ENCODE peak calls at places on chromosomes 16 and 17, in eight cellular contexts. E is tibial nerve, N is left lung, Z is hepatocyte, L is cardiac muscle cell, T is adrenal gland, A is MM.1S, C is psoas muscle. W is an unnamed sample.

GRCh38 chr17:77811521-77811920 is 147.0 kb upstream of the TNRC6C start:
- DNase-seq in E (no peak), N (peak; percentile 60), Z (no peak), L (no peak), T (no peak), A (no peak), C (no peak), W (no peak)

GRCh38 chr17:48510761-48511604 is 19.8 kb downstream of the HOXB1 start:
- DNase-seq in E (no peak), N (no peak), Z (no peak), L (no peak), T (no peak), A (peak; percentile 83), C (no peak), W (peak; percentile 59)

GRCh38 chr16:10597184-10597583 is 16.8 kb upstream of the EMP2 start:
- DNase-seq in E (no peak), N (no peak), Z (no peak), L (no peak), T (no peak), A (no peak), C (no peak), W (peak; percentile 12)

GRCh38 chr16:54931757-54932660 is 1.3 kb downstream of the IRX5 start:
- DNase-seq in E (no peak), N (no peak), Z (no peak), L (peak; percentile 35), T (no peak), A (no peak), C (no peak), W (no peak)

GRCh38 chr17:43338886-43339516 is 59.8 kb upstream of the ARL4D start:
- DNase-seq in E (peak; percentile 79), N (peak; percentile 66), Z (peak; percentile 64), L (peak; percentile 68), T (peak; percentile 88), A (peak; percentile 61), C (peak; percentile 79), W (no peak)

GRCh38 chr16:64094992-64095579 is 1026.8 kb downstream of the CDH11 start:
- DNase-seq in E (no peak), N (no peak), Z (no peak), L (no peak), T (no peak), A (no peak), C (no peak), W (no peak)

GRCh38 chr17:61403846-61404701 is 4.4 kb downstream of the TBX2 start:
- DNase-seq in E (no peak), N (peak; percentile 31), Z (no peak), L (no peak), T (no peak), A (no peak), C (no peak), W (no peak)

GRCh38 chr17:56966277-56966676 is 5.4 kb upstream of the COIL start:
- DNase-seq in E (no peak), N (no peak), Z (no peak), L (no peak), T (no peak), A (no peak), C (no peak), W (no peak)

GRCh38 chr17:31397256-31397939 is 5.9 kb downstream of the RAB11FIP4 start:
- DNase-seq in E (no peak), N (no peak), Z (no peak), L (no peak), T (no peak), A (no peak), C (no peak), W (no peak)

GRCh38 chr16:15457958-15458357 is 23.6 kb downstream of the BMERB1 start:
- DNase-seq in E (no peak), N (no peak), Z (no peak), L (no peak), T (no peak), A (no peak), C (no peak), W (no peak)

GRCh38 chr16:25151996-25152395 is 40.5 kb downstream of the LCMT1 start:
- DNase-seq in E (no peak), N (no peak), Z (no peak), L (no peak), T (no peak), A (no peak), C (no peak), W (no peak)

GRCh38 chr17:73630957-73631595 is 13.2 kb downstream of the SDK2 start:
- DNase-seq in E (no peak), N (no peak), Z (no peak), L (no peak), T (no peak), A (no peak), C (no peak), W (no peak)

GRCh38 chr17:82647593-82648164 is 565 bp downstream of the WDR45B start:
- DNase-seq in E (no peak), N (no peak), Z (peak; percentile 68), L (peak; percentile 35), T (peak; percentile 54), A (peak; percentile 30), C (peak; percentile 53), W (no peak)

GRCh38 chr17:3660311-3660891 is 8.0 kb downstream of the TAX1BP3 start:
- DNase-seq in E (no peak), N (no peak), Z (no peak), L (peak; percentile 56), T (peak; percentile 94), A (no peak), C (no peak), W (no peak)

GRCh38 chr16:1706386-1707192 is 594 bp downstream of the MAPK8IP3 start:
- DNase-seq in E (no peak), N (no peak), Z (peak; percentile 62), L (peak; percentile 24), T (peak; percentile 34), A (no peak), C (no peak), W (no peak)

GRCh38 chr17:10652984-10653680 is 4.0 kb downstream of the MYH3 start:
- DNase-seq in E (no peak), N (no peak), Z (no peak), L (no peak), T (peak; percentile 14), A (no peak), C (no peak), W (no peak)

GRCh38 chr17:74566132-74566753 is 1.1 kb downstream of the CD300H start:
- DNase-seq in E (peak; percentile 19), N (no peak), Z (peak; percentile 61), L (peak; percentile 61), T (peak; percentile 47), A (peak; percentile 26), C (no peak), W (peak; percentile 7)

GRCh38 chr17:45222273-45222993 is 748 bp downstream of the FMNL1 start:
- DNase-seq in E (no peak), N (no peak), Z (no peak), L (no peak), T (no peak), A (peak; percentile 53), C (no peak), W (no peak)

GRCh38 chr17:20920813-20921199 is 122.0 kb downstream of the USP22 start:
- DNase-seq in E (no peak), N (no peak), Z (no peak), L (no peak), T (no peak), A (no peak), C (no peak), W (no peak)

GRCh38 chr17:42312285-42313130 is 24.2 kb downstream of the STAT5A start:
- DNase-seq in E (peak; percentile 74), N (peak; percentile 88), Z (peak; percentile 93), L (peak; percentile 92), T (peak; percentile 95), A (peak; percentile 60), C (peak; percentile 89), W (no peak)

GRCh38 chr17:65104541-65104940 is 32.6 kb upstream of the RGS9 start:
- DNase-seq in E (no peak), N (no peak), Z (no peak), L (no peak), T (no peak), A (no peak), C (no peak), W (no peak)

GRCh38 chr16:67167588-67167987 is 2.8 kb upstream of the NOL3 start:
- DNase-seq in E (no peak), N (no peak), Z (no peak), L (no peak), T (no peak), A (no peak), C (peak; percentile 12), W (no peak)

GRCh38 chr16:24838554-24839266 is 7.1 kb upstream of the SLC5A11 start:
- DNase-seq in E (peak; percentile 39), N (no peak), Z (peak; percentile 36), L (no peak), T (peak; percentile 25), A (no peak), C (no peak), W (no peak)

GRCh38 chr16:3866703-3867431 is 13.6 kb downstream of the CREBBP start:
- DNase-seq in E (no peak), N (no peak), Z (no peak), L (no peak), T (no peak), A (no peak), C (no peak), W (no peak)
- TF ChIP-seq CTCF in E (no peak), N (no peak), Z (no peak), L (no peak), T (no peak), A (no peak), C (no peak), W (no peak)

DNA sequence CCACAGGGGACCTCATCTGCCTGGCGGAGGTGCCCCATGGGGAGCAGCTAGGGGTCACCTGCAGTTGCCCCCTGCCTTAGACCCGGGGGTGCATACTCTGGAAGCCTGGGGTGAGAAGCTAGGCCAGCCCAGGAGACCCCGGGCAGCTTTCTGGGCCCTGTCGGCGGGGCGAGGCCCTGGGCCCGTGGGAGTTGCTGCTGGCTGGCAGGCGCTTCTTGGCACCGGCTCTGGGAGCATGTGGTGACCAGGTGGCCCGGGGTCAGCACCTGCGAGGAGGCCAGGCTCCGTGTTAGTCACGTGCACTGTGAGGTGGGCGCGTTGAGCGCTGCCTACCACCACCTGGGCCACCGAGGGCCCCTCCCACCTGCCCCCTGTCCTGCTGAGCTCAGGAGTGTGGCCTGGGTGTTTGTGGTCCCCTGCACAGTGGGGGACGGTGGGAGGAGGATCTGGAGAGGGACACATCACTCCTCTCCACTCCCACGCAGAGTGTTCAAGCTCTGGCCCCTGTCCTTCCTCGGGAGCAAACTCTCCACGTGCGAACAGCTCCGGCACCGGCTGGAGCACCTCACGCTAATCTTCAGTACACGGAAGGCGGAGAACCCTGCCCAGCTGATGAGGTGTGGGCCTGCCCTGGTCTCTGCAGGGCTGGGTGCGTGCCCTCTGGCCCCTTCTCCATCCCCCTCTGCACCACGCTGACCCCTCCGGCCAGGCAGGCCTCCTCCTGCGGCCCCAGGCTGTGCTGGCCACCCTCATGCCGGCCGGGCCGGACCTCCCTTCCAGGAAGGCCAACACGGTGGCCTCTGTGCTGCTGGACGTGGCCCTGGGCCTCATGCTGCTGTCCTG is 5.8 kb downstream of the PIGQ start:
- DNase-seq in E (no peak), N (no peak), Z (no peak), L (no peak), T (no peak), A (no peak), C (no peak), W (no peak)
- H3K4me3 ChIP-seq in E (no peak overlapping the region), N (no peak overlapping the region), Z (no peak overlapping the region), L (no peak overlapping the region), T (no peak overlapping the region), A (no peak overlapping the region), C (no peak overlapping the region), W (no peak overlapping the region)

GRCh38 chr17:63699638-63700527 is at the start of gene LIMD2:
- DNase-seq in E (no peak), N (peak; percentile 72), Z (peak; percentile 62), L (peak; percentile 72), T (peak; percentile 54), A (no peak), C (peak; percentile 63), W (no peak)
- TF ChIP-seq CTCF in E (no peak), N (no peak), Z (no peak), L (no peak), T (no peak), A (no peak), C (no peak), W (peak; percentile 2)

GRCh38 chr16:77435240-77435819 is 496 bp upstream of the ADAMTS18 start:
- DNase-seq in E (no peak), N (no peak), Z (no peak), L (no peak), T (no peak), A (no peak), C (no peak), W (no peak)
- H3K4me3 ChIP-seq in E (no peak overlapping the region), N (no peak overlapping the region), Z (no peak overlapping the region), L (peak overlapping the region; percentile 40), T (no peak overlapping the region), A (no peak overlapping the region), C (no peak overlapping the region), W (no peak overlapping the region)

W was measured in GM12864.